ENCODE peak calls at places on chromosomes 12 and 14, in eight cellular contexts. K is foreskin fibroblast, M is neural crest cell, G is SK-N-SH, P is cardiac muscle cell, E is heart right ventricle, O is dorsolateral prefrontal cortex, Y is DND-41. I is an unnamed sample.
A peak's percentile ranks its signal among the peaks of the same experiment; 100 is the strongest.

GRCh38 chr14:92513204-92513965 is at the start of gene RIN3:
- DNase-seq in K (peak; percentile 59), M (peak; percentile 52), G (peak; percentile 47), P (peak; percentile 76), E (peak; percentile 67), O (peak; percentile 33), Y (no peak), I (peak; percentile 70)

GRCh38 chr12:84826925-84827324 is 85.7 kb downstream of the SLC6A15 start:
- DNase-seq in K (no peak), M (no peak), G (no peak), P (no peak), E (no peak), O (no peak), Y (no peak), I (no peak)

GRCh38 chr12:49624919-49625577 is 1.7 kb downstream of the PRPF40B start:
- DNase-seq in K (no peak), M (no peak), G (no peak), P (peak; percentile 28), E (no peak), O (no peak), Y (no peak), I (no peak)

GRCh38 chr14:92026548-92027190 is 13.2 kb downstream of the TRIP11 start:
- DNase-seq in K (no peak), M (no peak), G (no peak), P (no peak), E (no peak), O (no peak), Y (no peak), I (peak; percentile 70)

GRCh38 chr12:123744836-123745235 is 17.3 kb upstream of the DNAH10 start:
- DNase-seq in K (no peak), M (no peak), G (peak; percentile 41), P (peak; percentile 4), E (no peak), O (no peak), Y (no peak), I (peak; percentile 20)

GRCh38 chr12:95131589-95132335 is 58.3 kb upstream of the NR2C1 start:
- DNase-seq in K (no peak), M (no peak), G (no peak), P (peak; percentile 21), E (no peak), O (no peak), Y (no peak), I (no peak)

GRCh38 chr14:90600619-90601018 is 203.8 kb downstream of the CALM1 start:
- DNase-seq in K (no peak), M (no peak), G (no peak), P (no peak), E (no peak), O (no peak), Y (no peak), I (no peak)

GRCh38 chr14:69010632-69011031 is 31.5 kb upstream of the ACTN1 start:
- DNase-seq in K (no peak), M (no peak), G (no peak), P (no peak), E (no peak), O (no peak), Y (no peak), I (peak; percentile 29)

GRCh38 chr12:115380509-115381120 is 696.6 kb upstream of the TBX3 start:
- DNase-seq in K (no peak), M (no peak), G (no peak), P (no peak), E (no peak), O (no peak), Y (no peak), I (no peak)

GRCh38 chr14:22497671-22498093 is 91.3 kb downstream of the DAD1 start:
- DNase-seq in K (no peak), M (no peak), G (no peak), P (no peak), E (no peak), O (no peak), Y (no peak), I (no peak)

GRCh38 chr12:75020068-75020557 is 189.5 kb downstream of the KCNC2 start:
- DNase-seq in K (no peak), M (no peak), G (no peak), P (peak; percentile 3), E (no peak), O (no peak), Y (peak; percentile 18), I (no peak)

GRCh38 chr12:12518919-12519318 is 43.7 kb downstream of the DUSP16 start:
- DNase-seq in K (no peak), M (no peak), G (no peak), P (no peak), E (no peak), O (no peak), Y (no peak), I (no peak)

GRCh38 chr12:111448831-111449790 is 43.4 kb downstream of the SH2B3 start:
- DNase-seq in K (no peak), M (no peak), G (no peak), P (no peak), E (no peak), O (peak; percentile 20), Y (peak; percentile 6), I (no peak)

GRCh38 chr12:29516431-29516875 is 19.0 kb upstream of the OVCH1 start:
- DNase-seq in K (peak; percentile 40), M (no peak), G (no peak), P (peak; percentile 47), E (no peak), O (no peak), Y (no peak), I (no peak)

GRCh38 chr14:68589447-68590232 is 203.2 kb downstream of the ZFP36L1 start:
- DNase-seq in K (peak; percentile 87), M (no peak), G (peak; percentile 52), P (peak; percentile 89), E (peak; percentile 54), O (no peak), Y (no peak), I (no peak)

GRCh38 chr12:58877243-58877743 is 43.0 kb downstream of the LRIG3 start:
- DNase-seq in K (peak; percentile 83), M (no peak), G (no peak), P (peak; percentile 50), E (no peak), O (no peak), Y (no peak), I (no peak)

GRCh38 chr12:110913119-110914056 is 7.0 kb downstream of the MYL2 start:
- DNase-seq in K (no peak), M (no peak), G (no peak), P (no peak), E (no peak), O (no peak), Y (no peak), I (no peak)

GRCh38 chr12:124592050-124592449 is 24.6 kb upstream of the NCOR2 start:
- DNase-seq in K (peak; percentile 71), M (no peak), G (no peak), P (peak; percentile 42), E (no peak), O (no peak), Y (no peak), I (no peak)

GRCh38 chr14:97025722-97026121 is 228.5 kb downstream of the VRK1 start:
- DNase-seq in K (no peak), M (no peak), G (no peak), P (no peak), E (no peak), O (no peak), Y (no peak), I (no peak)

GRCh38 chr12:57240069-57240921 is 10.7 kb downstream of the STAC3 start:
- DNase-seq in K (peak; percentile 55), M (no peak), G (peak; percentile 80), P (peak; percentile 50), E (no peak), O (peak; percentile 82), Y (peak; percentile 62), I (peak; percentile 86)

GRCh38 chr12:94025730-94026129 is 122.6 kb upstream of the PLXNC1 start:
- DNase-seq in K (no peak), M (no peak), G (no peak), P (peak; percentile 19), E (no peak), O (no peak), Y (no peak), I (no peak)

DNA sequence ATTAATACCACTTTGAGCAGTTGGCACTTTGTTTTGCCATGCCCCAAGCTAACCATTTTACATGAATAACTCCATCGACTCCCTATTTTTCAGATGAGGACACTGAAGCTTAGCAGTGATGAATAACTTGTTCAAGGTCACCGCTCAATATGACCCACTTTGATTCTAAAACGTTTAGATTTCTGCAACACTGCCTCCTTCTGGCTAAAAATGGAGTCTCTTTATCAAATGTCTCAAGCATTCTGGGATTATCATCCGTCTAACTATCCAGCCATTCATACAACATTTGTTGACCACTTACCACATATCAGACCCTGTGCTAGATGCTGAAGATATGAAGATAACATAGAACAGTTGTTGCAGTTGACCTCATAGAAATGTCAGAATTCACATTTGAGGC is 298.0 kb downstream of the PPFIA2 start:
- DNase-seq in K (no peak), M (no peak), G (no peak), P (no peak), E (no peak), O (no peak), Y (no peak), I (no peak)
- TF ChIP-seq CTCF in K (no peak), M (peak; percentile 16), G (peak; percentile 39), P (peak; percentile 7), E (no peak), O (no peak), Y (peak; percentile 17), I (no peak)

GRCh38 chr14:99575043-99576023 is 28.7 kb downstream of the CCDC85C start:
- DNase-seq in K (no peak), M (no peak), G (peak; percentile 71), P (no peak), E (peak; percentile 66), O (no peak), Y (peak; percentile 21), I (peak; percentile 23)
- TF ChIP-seq CTCF in K (peak; percentile 16), M (peak; percentile 40), G (peak; percentile 40), P (peak; percentile 34), E (peak; percentile 23), O (no peak), Y (peak; percentile 40), I (no peak)

DNA sequence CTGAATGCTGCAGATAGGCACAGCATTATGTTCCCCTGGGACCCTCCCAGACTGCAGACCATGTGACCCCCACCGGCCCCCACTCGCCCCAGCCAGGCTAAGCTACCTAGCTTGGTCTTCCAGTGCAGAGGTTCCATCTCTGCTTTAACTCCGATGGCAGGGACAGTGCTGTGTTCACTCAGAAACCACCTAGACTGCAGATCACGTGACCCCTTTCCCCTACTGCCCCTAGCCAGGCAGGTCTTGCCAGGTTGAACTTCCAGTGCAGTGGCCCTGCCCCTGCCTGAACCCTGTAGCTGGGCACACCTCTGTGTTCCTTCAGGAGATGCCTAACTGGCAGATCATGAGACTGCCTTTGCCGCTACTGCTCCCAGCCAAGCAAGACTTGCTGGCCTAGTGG is 1116.2 kb downstream of the FLRT2 start:
- DNase-seq in K (no peak), M (no peak), G (no peak), P (no peak), E (no peak), O (no peak), Y (no peak), I (no peak)
- TF ChIP-seq CTCF in K (no peak), M (no peak), G (no peak), P (no peak), E (no peak), O (no peak), Y (no peak), I (no peak)

DNA sequence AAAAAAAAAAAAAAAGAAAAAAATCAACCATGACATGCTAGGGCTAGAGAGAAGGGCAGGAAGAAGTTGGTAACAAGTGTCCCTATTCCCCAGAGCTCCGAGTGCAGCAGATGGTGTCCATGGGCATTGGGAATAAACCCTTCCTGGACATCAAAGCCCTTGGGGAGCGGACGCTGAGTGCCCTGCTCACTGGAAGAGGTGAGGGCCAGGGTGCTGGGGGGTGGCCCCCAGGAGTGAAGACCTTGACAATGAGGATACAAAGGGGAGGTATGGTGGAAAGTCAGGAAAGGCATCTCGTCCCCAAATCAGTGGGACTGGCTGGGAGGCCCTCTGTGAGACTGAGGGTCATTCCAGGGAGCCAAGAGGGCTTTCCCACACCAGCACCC is 11.6 kb downstream of the ZNF219 start:
- DNase-seq in K (no peak), M (no peak), G (no peak), P (no peak), E (no peak), O (no peak), Y (no peak), I (no peak)
- TF ChIP-seq CTCF in K (no peak), M (no peak), G (no peak), P (no peak), E (no peak), O (no peak), Y (no peak), I (no peak)